ENCODE peak calls at places on chromosome X, in four cellular contexts. N is cardiac muscle cell, W is GM23248, X is upper lobe of right lung. M is an unnamed sample.

GRCh38 chrX:1386338-1387127 is 5.4 kb downstream of the SLC25A6 start:
- DNase-seq in N (no peak), X (peak; percentile 57), W (no peak), M (no peak)

GRCh38 chrX:119981286-119982070 is 37.9 kb upstream of the NKAP start:
- DNase-seq in W (peak; percentile 49), X (no peak), N (peak; percentile 47), M (peak; percentile 48)

GRCh38 chrX:110743679-110744340 is 51.8 kb downstream of the CHRDL1 start:
- DNase-seq in N (no peak), W (peak; percentile 47), X (no peak), M (peak; percentile 80)

GRCh38 chrX:108439434-108439883 is at the start of gene COL4A5:
- DNase-seq in X (peak; percentile 61), N (peak; percentile 92), W (peak; percentile 79), M (peak; percentile 80)

GRCh38 chrX:140434347-140434746 is 70.5 kb downstream of the SOX3 start:
- DNase-seq in X (no peak), N (no peak), W (no peak), M (no peak)

GRCh38 chrX:21394792-21395191 is 20.6 kb downstream of the CNKSR2 start:
- DNase-seq in X (no peak), N (no peak), W (no peak), M (no peak)

GRCh38 chrX:154540897-154541535 is 5.6 kb downstream of the G6PD start:
- DNase-seq in N (no peak), X (peak; percentile 79), W (no peak), M (no peak)

GRCh38 chrX:14922437-14922836 is 49.2 kb downstream of the MOSPD2 start:
- DNase-seq in W (peak; percentile 88), X (no peak), N (peak; percentile 0), M (peak; percentile 77)

GRCh38 chrX:69616520-69617203 is 749 bp downstream of the EDA start:
- DNase-seq in W (peak; percentile 4), X (peak; percentile 63), N (peak; percentile 16), M (no peak)

GRCh38 chrX:72308566-72309296 is 3.0 kb upstream of the CITED1 start:
- DNase-seq in N (peak; percentile 71), W (peak; percentile 68), X (peak; percentile 67), M (peak; percentile 57)

GRCh38 chrX:16204538-16204937 is 37.3 kb downstream of the MAGEB17 start:
- DNase-seq in N (no peak), W (no peak), X (no peak), M (no peak)

GRCh38 chrX:17563515-17563914 is 173.8 kb upstream of the SCML1 start:
- DNase-seq in W (no peak), X (no peak), N (no peak), M (peak; percentile 44)

GRCh38 chrX:115093206-115093605 is 75.8 kb upstream of the IL13RA2 start:
- DNase-seq in W (peak; percentile 0), N (no peak), X (no peak), M (no peak)